ENCODE peak calls at places on chromosome 19, in five cellular contexts. P is WTC11, K is left ventricle myocardium inferior, M is GM06990, F is HFFc6. I is an unnamed sample.

GRCh38 chr19:48615145-48616040 is 517 bp upstream of the FAM83E start:
- DNase-seq in P (no peak), K (no peak), M (no peak), F (no peak), I (peak)

GRCh38 chr19:55062735-55063491 is at the start of gene RDH13:
- DNase-seq in P (peak), K (peak), M (peak), F (peak), I (peak)

GRCh38 chr19:4977299-4978174 is 8.6 kb downstream of the KDM4B start:
- DNase-seq in P (no peak), K (peak), M (no peak), F (peak), I (peak)

GRCh38 chr19:771332-771785 is 20.4 kb downstream of the MISP start:
- DNase-seq in P (no peak), K (no peak), M (no peak), F (peak), I (no peak)

GRCh38 chr19:13282486-13283065 is 132.4 kb downstream of the IER2 start:
- DNase-seq in P (no peak), K (no peak), M (no peak), F (no peak), I (no peak)

GRCh38 chr19:535017-535835 is 3.7 kb downstream of the CDC34 start:
- DNase-seq in P (no peak), K (no peak), M (no peak), F (no peak), I (peak)

GRCh38 chr19:53947624-53948023 is 15.1 kb upstream of the CACNG8 start:
- DNase-seq in P (no peak), K (no peak), M (no peak), F (no peak), I (no peak)

GRCh38 chr19:33443638-33444195 is 70.2 kb downstream of the CEBPG start:
- DNase-seq in P (no peak), K (peak), M (no peak), F (no peak), I (no peak)

GRCh38 chr19:11137542-11138384 is 17.8 kb downstream of the SPC24 start:
- DNase-seq in P (peak), K (peak), M (no peak), F (peak), I (peak)

GRCh38 chr19:48799358-48800300 is 11.2 kb downstream of the BCAT2 start:
- DNase-seq in P (no peak), K (no peak), M (no peak), F (no peak), I (no peak)

GRCh38 chr19:40717880-40718773 is 1.2 kb downstream of the ITPKC start:
- DNase-seq in P (no peak), K (no peak), M (no peak), F (no peak), I (peak)

GRCh38 chr19:38562096-38562495 is 55.7 kb downstream of the MAP4K1 start:
- DNase-seq in P (no peak), K (no peak), M (no peak), F (no peak), I (no peak)

GRCh38 chr19:1214862-1215731 is 9.5 kb downstream of the STK11 start:
- DNase-seq in P (no peak), K (peak), M (peak), F (peak), I (peak)

GRCh38 chr19:28633223-28634030 is 579.5 kb downstream of the UQCRFS1 start:
- DNase-seq in P (peak), K (no peak), M (peak), F (peak), I (no peak)
- TF ChIP-seq CTCF in P (peak), K (peak), M (peak), F (peak), I (no peak)

DNA sequence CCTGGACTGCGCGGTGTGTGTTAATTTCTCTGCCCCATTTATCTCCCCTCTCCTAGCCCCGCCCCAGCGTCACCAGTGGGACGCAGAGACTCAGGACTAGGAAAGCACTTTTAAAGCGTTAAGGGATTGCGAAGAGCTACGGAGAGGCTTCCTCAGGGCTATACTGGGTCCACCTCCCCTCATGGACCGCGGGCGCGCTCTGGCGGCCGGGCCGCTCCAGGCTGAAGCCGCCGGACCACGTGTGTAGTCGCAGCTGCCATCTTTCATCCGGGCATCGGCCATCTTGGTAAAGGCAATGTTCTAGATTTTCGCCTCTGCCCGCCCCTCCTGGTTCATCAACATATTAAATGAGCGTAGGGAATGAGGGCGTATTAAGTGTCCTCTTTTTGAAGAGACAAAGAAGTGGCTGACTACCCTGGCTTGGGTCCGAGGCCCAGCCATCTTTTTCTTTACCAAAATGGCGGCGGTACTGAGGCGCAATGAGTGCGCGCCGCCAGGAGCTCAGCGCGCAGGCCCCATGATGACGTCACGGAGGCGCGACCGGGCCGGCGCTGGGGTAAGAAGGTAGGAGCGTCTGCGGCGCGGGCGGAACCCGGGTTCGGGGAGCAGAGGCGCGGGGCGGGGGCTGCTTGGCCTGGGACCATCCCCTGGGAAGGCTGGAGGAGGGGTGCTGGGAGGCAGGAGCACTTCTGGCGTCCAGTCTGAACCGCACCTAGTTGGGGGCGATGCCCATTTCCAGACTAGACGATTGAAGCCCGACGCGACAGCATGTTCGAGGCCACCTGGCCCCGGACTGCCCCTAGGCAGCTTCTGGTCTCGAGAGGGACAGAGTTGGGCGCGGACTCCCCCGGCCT is at the start of gene CCDC124:
- DNase-seq in P (peak), K (peak), M (peak), F (peak), I (peak)
- TF ChIP-seq CTCF in P (peak), K (peak), M (peak), F (peak), I (peak)

DNA sequence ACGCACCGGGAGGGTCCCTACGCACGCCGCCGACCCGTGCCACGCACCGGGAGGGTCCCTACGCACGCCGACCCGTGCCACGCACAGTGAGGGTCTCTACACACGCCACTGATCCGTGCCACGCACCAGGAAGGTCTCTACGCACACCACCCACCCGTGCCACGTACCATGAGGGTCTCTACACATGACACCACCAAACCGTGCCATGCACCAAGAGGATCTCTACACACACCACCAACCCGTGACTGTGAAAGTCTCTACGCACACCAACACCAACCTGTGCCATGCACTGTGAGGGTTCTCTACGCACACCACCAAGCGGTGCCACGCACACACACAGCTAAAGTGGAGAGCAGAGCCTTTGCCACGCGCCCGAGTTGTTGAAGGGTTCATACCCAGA is 16.7 kb downstream of the ZNF787 start:
- DNase-seq in P (no peak), K (no peak), M (no peak), F (no peak), I (no peak)
- TF ChIP-seq CTCF in P (no peak), K (no peak), M (no peak), F (no peak), I (no peak)

GRCh38 chr19:18340990-18341868 is 831 bp downstream of the PGPEP1 start:
- DNase-seq in P (peak), K (peak), M (peak), F (peak), I (peak)
- TF ChIP-seq CTCF in P (no peak), K (peak), M (no peak), F (peak), I (no peak)

GRCh38 chr19:47539747-47540311 is 25.0 kb upstream of the NAPA start:
- DNase-seq in P (no peak), K (no peak), M (no peak), F (no peak), I (no peak)

GRCh38 chr19:47542030-47542475 is 27.2 kb upstream of the NAPA start:
- DNase-seq in P (no peak), K (no peak), M (no peak), F (no peak), I (no peak)

GRCh38 chr19:47538812-47539211 is 23.9 kb upstream of the NAPA start:
- DNase-seq in P (no peak), K (no peak), M (no peak), F (no peak), I (no peak)

GRCh38 chr19:47541507-47541906 is 26.6 kb upstream of the NAPA start:
- DNase-seq in P (no peak), K (no peak), M (no peak), F (no peak), I (no peak)

DNA sequence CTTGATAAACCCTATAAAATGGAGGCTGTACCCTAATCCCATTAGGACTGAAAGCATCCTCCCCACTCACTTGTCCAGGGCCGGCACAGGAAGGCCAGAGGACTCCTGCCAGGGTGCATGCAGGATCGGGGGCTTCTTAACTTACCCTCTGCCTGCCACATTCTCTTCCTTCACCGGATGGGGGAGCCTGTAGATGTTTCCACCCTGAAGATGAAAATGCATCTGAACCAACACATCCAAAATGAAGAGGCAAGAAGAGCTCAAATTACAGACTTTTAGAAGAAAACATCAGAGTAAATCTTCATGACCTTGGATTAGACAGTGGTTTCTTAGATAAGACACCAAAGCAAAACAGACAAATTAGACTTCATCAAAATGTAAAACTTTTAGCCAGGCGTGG is 25.9 kb upstream of the NAPA start:
- DNase-seq in P (peak), K (no peak), M (no peak), F (peak), I (peak)
- TF ChIP-seq CTCF in P (no peak), K (peak), M (peak), F (peak), I (peak)

I was measured in ovary.